ENCODE peak calls at places on chromosomes 11 and 22, in six cellular contexts. One of them, this sample, is unnamed.

GRCh38 chr11:57283231-57283990 is 41.3 kb downstream of the TNKS1BP1 start:
- DNase-seq in left cardiac atrium: no peak
- DNase-seq in AML-193: no peak
- DNase-seq in BE2C: no peak
- DNase-seq in MCF 10A: no peak
- DNase-seq in MM.1S: no peak
- DNase-seq in this sample: no peak

GRCh38 chr11:27300974-27301373 is 62.0 kb downstream of the CCDC34 start:
- DNase-seq in left cardiac atrium: no peak
- DNase-seq in AML-193: no peak
- DNase-seq in BE2C: no peak
- DNase-seq in MCF 10A: no peak
- DNase-seq in MM.1S: no peak
- DNase-seq in this sample: no peak

GRCh38 chr11:122186439-122187080 is 70.5 kb upstream of the BLID start:
- DNase-seq in left cardiac atrium: no peak
- DNase-seq in AML-193: no peak
- DNase-seq in BE2C: no peak
- DNase-seq in MCF 10A: peak
- DNase-seq in MM.1S: no peak
- DNase-seq in this sample: peak

GRCh38 chr22:26570126-26570525 is 19.8 kb downstream of the TPST2 start:
- DNase-seq in left cardiac atrium: no peak
- DNase-seq in AML-193: peak
- DNase-seq in BE2C: no peak
- DNase-seq in MCF 10A: no peak
- DNase-seq in MM.1S: no peak
- DNase-seq in this sample: no peak

GRCh38 chr11:43904737-43905515 is 24.3 kb downstream of the ALKBH3 start:
- DNase-seq in left cardiac atrium: no peak
- DNase-seq in AML-193: no peak
- DNase-seq in BE2C: no peak
- DNase-seq in MCF 10A: peak
- DNase-seq in MM.1S: no peak
- DNase-seq in this sample: no peak

GRCh38 chr11:132817387-132817786 is 714.9 kb downstream of the OPCML start:
- DNase-seq in left cardiac atrium: no peak
- DNase-seq in AML-193: no peak
- DNase-seq in BE2C: no peak
- DNase-seq in MCF 10A: no peak
- DNase-seq in MM.1S: no peak
- DNase-seq in this sample: no peak

GRCh38 chr11:135061166-135061565 is 649.1 kb upstream of the B3GAT1 start:
- DNase-seq in left cardiac atrium: no peak
- DNase-seq in AML-193: no peak
- DNase-seq in BE2C: no peak
- DNase-seq in MCF 10A: no peak
- DNase-seq in MM.1S: no peak
- DNase-seq in this sample: no peak

GRCh38 chr11:11782532-11783110 is 59.2 kb upstream of the USP47 start:
- DNase-seq in left cardiac atrium: no peak
- DNase-seq in AML-193: no peak
- DNase-seq in BE2C: no peak
- DNase-seq in MCF 10A: peak
- DNase-seq in MM.1S: no peak
- DNase-seq in this sample: no peak

GRCh38 chr22:29128891-29129643 is 56.2 kb downstream of the KREMEN1 start:
- DNase-seq in left cardiac atrium: no peak
- DNase-seq in AML-193: no peak
- DNase-seq in BE2C: no peak
- DNase-seq in MCF 10A: no peak
- DNase-seq in MM.1S: no peak
- DNase-seq in this sample: no peak

GRCh38 chr11:59755701-59756495 is 722 bp downstream of the STX3 start:
- DNase-seq in left cardiac atrium: peak
- DNase-seq in AML-193: peak
- DNase-seq in BE2C: peak
- DNase-seq in MCF 10A: peak
- DNase-seq in MM.1S: peak
- DNase-seq in this sample: no peak

GRCh38 chr22:26763633-26764295 is 106.4 kb downstream of the MIAT start:
- DNase-seq in left cardiac atrium: no peak
- DNase-seq in AML-193: no peak
- DNase-seq in BE2C: no peak
- DNase-seq in MCF 10A: peak
- DNase-seq in MM.1S: no peak
- DNase-seq in this sample: no peak

GRCh38 chr22:44398791-44399190 is 86.0 kb upstream of the SHISAL1 start:
- DNase-seq in left cardiac atrium: no peak
- DNase-seq in AML-193: no peak
- DNase-seq in BE2C: peak
- DNase-seq in MCF 10A: no peak
- DNase-seq in MM.1S: no peak
- DNase-seq in this sample: no peak

GRCh38 chr11:130388607-130389205 is 39.7 kb downstream of the ADAMTS8 start:
- DNase-seq in left cardiac atrium: no peak
- DNase-seq in AML-193: no peak
- DNase-seq in BE2C: no peak
- DNase-seq in MCF 10A: no peak
- DNase-seq in MM.1S: no peak
- DNase-seq in this sample: no peak

GRCh38 chr11:75245356-75246005 is 4.9 kb downstream of the TPBGL start:
- DNase-seq in left cardiac atrium: no peak
- DNase-seq in AML-193: no peak
- DNase-seq in BE2C: peak
- DNase-seq in MCF 10A: no peak
- DNase-seq in MM.1S: no peak
- DNase-seq in this sample: no peak

GRCh38 chr11:123608371-123608770 is 46.1 kb downstream of the SCN3B start:
- DNase-seq in left cardiac atrium: no peak
- DNase-seq in AML-193: no peak
- DNase-seq in BE2C: no peak
- DNase-seq in MCF 10A: no peak
- DNase-seq in MM.1S: no peak
- DNase-seq in this sample: no peak

This sample was measured in non-pigmented ciliary epithelial cell.